ENCODE peak calls at places on chromosomes 3 and 15, in eight cellular contexts. G is esophagus muscularis mucosa, U is transverse colon, E is uterus, V is A549, S is K562, N is tibial nerve, B is vagina. X is an unnamed sample.

GRCh38 chr3:57279685-57280084 is 12.8 kb downstream of the ASB14 start:
- DNase-seq in G (no peak), S (no peak), V (no peak), N (no peak), E (no peak), U (no peak), B (no peak), X (no peak)

GRCh38 chr3:4376499-4376898 is 73.3 kb downstream of the SETMAR start:
- DNase-seq in U (no peak), S (no peak), B (no peak), N (no peak), V (no peak), E (no peak), G (peak; percentile 55), X (no peak)

GRCh38 chr15:84761534-84762190 is 13.3 kb downstream of the ZNF592 start:
- DNase-seq in G (no peak), S (no peak), B (no peak), V (no peak), E (no peak), N (no peak), U (no peak), X (no peak)

GRCh38 chr3:172201136-172201989 is 162.0 kb downstream of the FNDC3B start:
- DNase-seq in E (peak; percentile 66), N (peak; percentile 53), G (no peak), S (peak; percentile 60), B (no peak), U (peak; percentile 74), V (no peak), X (peak; percentile 82)

GRCh38 chr3:168865022-168865551 is 769.4 kb upstream of the GOLIM4 start:
- DNase-seq in S (peak; percentile 3), N (no peak), V (no peak), E (no peak), B (no peak), U (no peak), G (no peak), X (no peak)

GRCh38 chr15:45166792-45167630 is 20.8 kb downstream of the SHF start:
- DNase-seq in E (peak; percentile 91), G (peak; percentile 95), U (peak; percentile 89), N (peak; percentile 68), V (peak; percentile 78), B (no peak), S (peak; percentile 89), X (peak; percentile 90)

GRCh38 chr15:71237456-71238188 is 122.4 kb downstream of the THSD4 start:
- DNase-seq in E (peak; percentile 94), U (peak; percentile 88), B (peak; percentile 81), G (no peak), N (no peak), S (peak; percentile 13), V (peak; percentile 97), X (peak; percentile 44)

GRCh38 chr15:62109457-62109856 is 42.7 kb downstream of the C2CD4A start:
- DNase-seq in B (no peak), E (no peak), U (no peak), V (no peak), S (no peak), G (peak; percentile 29), N (no peak), X (no peak)

GRCh38 chr3:122564155-122564912 is at the start of the genes DTX3L and PARP9:
- DNase-seq in S (peak; percentile 81), U (peak; percentile 90), N (peak; percentile 60), V (peak; percentile 83), G (peak; percentile 96), B (no peak), E (peak; percentile 84), X (peak; percentile 90)

GRCh38 chr15:64150236-64150578 is 1.3 kb upstream of the SNX22 start:
- DNase-seq in B (no peak), E (no peak), S (no peak), V (no peak), G (no peak), U (no peak), N (no peak), X (no peak)

GRCh38 chr3:47342156-47342555 is 38.7 kb upstream of the PTPN23 start:
- DNase-seq in V (no peak), E (no peak), G (no peak), B (no peak), N (no peak), S (no peak), U (no peak), X (no peak)

GRCh38 chr15:68097029-68097428 is 42.9 kb downstream of the PIAS1 start:
- DNase-seq in U (no peak), N (no peak), G (no peak), V (no peak), B (no peak), S (no peak), E (no peak), X (no peak)

GRCh38 chr3:102206506-102207145 is 228.2 kb upstream of the ZPLD1 start:
- DNase-seq in S (no peak), E (peak; percentile 85), N (peak; percentile 52), G (peak; percentile 92), B (no peak), U (peak; percentile 68), V (no peak), X (no peak)

GRCh38 chr3:16788440-16789057 is 96.2 kb upstream of the PLCL2 start:
- DNase-seq in N (no peak), E (no peak), G (no peak), B (no peak), S (no peak), V (no peak), U (no peak), X (no peak)

GRCh38 chr3:51395493-51396213 is 4.6 kb downstream of the RBM15B start:
- DNase-seq in S (no peak), U (no peak), G (no peak), N (no peak), V (no peak), E (no peak), B (no peak), X (no peak)

GRCh38 chr3:31290046-31290445 is 242.7 kb upstream of the STT3B start:
- DNase-seq in E (no peak), B (no peak), S (no peak), N (no peak), U (no peak), V (no peak), G (no peak), X (no peak)

GRCh38 chr3:187646906-187647660 is 23.1 kb downstream of the SST start:
- DNase-seq in E (no peak), B (no peak), N (no peak), U (no peak), S (no peak), V (no peak), G (peak; percentile 91), X (no peak)

GRCh38 chr3:20478407-20478806 is 292.4 kb upstream of the SGO1 start:
- DNase-seq in U (no peak), B (no peak), E (no peak), V (no peak), N (no peak), G (no peak), S (no peak), X (no peak)

DNA sequence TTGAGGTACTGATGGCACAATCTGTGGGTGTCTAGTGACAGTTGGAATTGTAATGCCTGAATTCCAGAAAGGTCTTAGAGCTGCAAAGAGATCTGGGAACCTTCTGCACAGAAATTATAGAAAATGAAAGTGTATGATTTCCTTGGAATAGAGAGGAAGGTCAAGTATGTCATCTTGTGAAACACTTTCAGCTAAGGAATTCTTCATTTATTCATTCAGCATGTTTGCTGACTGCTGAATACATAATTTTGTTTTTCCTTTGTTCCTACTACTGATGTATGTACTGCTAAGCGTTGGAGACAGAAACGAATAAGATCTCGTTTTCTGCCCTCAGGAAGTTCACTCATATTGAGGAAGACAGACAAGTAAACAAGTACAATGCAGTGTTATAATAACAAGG is 14.4 kb upstream of the IL20RB start:
- DNase-seq in S (no peak), U (no peak), N (no peak), B (no peak), E (no peak), V (no peak), G (no peak), X (no peak)
- H3K4me1 ChIP-seq in S (no peaks in the 10 kb centered on the region), U (no peaks in the 10 kb centered on the region), N (peaks cover 12% of the 10 kb centered on the region), B (peaks cover 64% of the 10 kb centered on the region), E (no peaks in the 10 kb centered on the region), V (peaks cover 42% of the 10 kb centered on the region), G (peaks cover 52% of the 10 kb centered on the region), X (peaks cover 26% of the 10 kb centered on the region)

GRCh38 chr15:66389098-66389858 is 2.6 kb downstream of the MAP2K1 start:
- DNase-seq in S (no peak), G (no peak), V (no peak), U (no peak), E (no peak), N (no peak), B (no peak), X (no peak)
- TF ChIP-seq POLR2A in S (no peak), G (no peak), V (no peak), U (no peak), E (no peak), N (no peak), B (no peak), X (no peak)

GRCh38 chr3:114451051-114451451 is 157.2 kb downstream of the TIGIT start:
- DNase-seq in G (no peak), U (no peak), B (no peak), V (no peak), S (no peak), N (no peak), E (no peak), X (peak; percentile 24)

GRCh38 chr3:114451561-114452018 is 157.8 kb downstream of the TIGIT start:
- DNase-seq in V (no peak), E (peak; percentile 24), G (no peak), N (no peak), U (peak; percentile 11), B (no peak), S (no peak), X (no peak)

GRCh38 chr3:114450008-114450596 is 156.3 kb downstream of the TIGIT start:
- DNase-seq in U (no peak), N (no peak), G (no peak), B (no peak), S (no peak), E (no peak), V (no peak), X (no peak)

GRCh38 chr3:114453296-114453888 is 159.6 kb downstream of the TIGIT start:
- DNase-seq in B (no peak), N (no peak), G (no peak), V (no peak), E (no peak), S (no peak), U (no peak), X (no peak)

DNA sequence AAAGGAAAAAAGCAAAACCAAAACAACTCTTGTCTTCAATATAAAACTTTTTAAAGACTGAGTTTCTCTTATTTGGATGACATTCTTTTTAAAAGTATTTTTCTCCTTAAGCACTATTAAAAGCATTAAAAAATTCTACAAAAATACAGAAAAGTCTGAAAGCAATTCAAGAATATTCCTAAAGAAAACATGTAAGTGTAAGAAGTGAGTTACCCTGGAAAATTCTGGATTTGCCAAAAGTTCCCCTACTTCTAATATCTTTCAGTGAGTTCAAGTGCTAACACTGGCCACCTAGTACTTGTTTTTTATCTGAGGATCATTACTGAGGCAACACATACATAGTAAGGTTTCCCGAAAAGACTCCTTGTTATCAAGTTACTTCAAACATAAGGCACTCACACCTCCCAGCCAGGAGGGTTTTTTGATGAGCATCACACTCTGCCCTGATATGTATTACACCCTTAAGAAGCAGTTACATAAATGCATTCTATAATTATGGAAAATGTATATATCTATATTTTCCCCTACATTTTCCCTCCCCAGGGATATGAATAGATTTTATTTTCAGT is 158.4 kb downstream of the TIGIT start:
- DNase-seq in B (no peak), S (no peak), U (no peak), V (no peak), N (no peak), G (no peak), E (no peak), X (no peak)
- H3K27ac ChIP-seq in B (peak overlapping the region; percentile 79), S (no peak overlapping the region), U (peak overlapping the region; percentile 38), V (no peak overlapping the region), N (peak overlapping the region; percentile 88), G (peak overlapping the region; percentile 60), E (peak overlapping the region; percentile 89), X (peak overlapping the region; percentile 85)

GRCh38 chr3:177613901-177614300 is 416.6 kb upstream of the TBL1XR1 start:
- DNase-seq in S (no peak), U (no peak), E (no peak), G (no peak), B (no peak), N (no peak), V (no peak), X (no peak)
- H3K4me1 ChIP-seq in S (peaks cover 15% of the 10 kb centered on the region), U (peaks cover 7% of the 10 kb centered on the region), E (no peaks in the 10 kb centered on the region), G (peaks cover 45% of the 10 kb centered on the region), B (peaks cover 38% of the 10 kb centered on the region), N (peaks cover 15% of the 10 kb centered on the region), V (peaks cover 38% of the 10 kb centered on the region), X (peaks cover 26% of the 10 kb centered on the region)